ENCODE peak calls at places on chromosomes 1 and 21, in seven cellular contexts. L is AG10803; N is stimulated activated CD4-positive, alpha-beta T cell treated with anti-CD3 and anti-CD28 coated beads, Interleukin-15, amount 100 ng/mL, for 1 hour; S is KBM-7; A is GM19239; B is SK-N-MC; U is M059J. M is an unnamed sample.

GRCh38 chr1:111879086-111879485 is 110.4 kb downstream of the KCND3 start:
- DNase-seq in L (no peak), S (no peak), B (no peak), A (no peak), N (no peak), U (peak), M (no peak)

GRCh38 chr1:196590959-196591358 is 17.3 kb downstream of the KCNT2 start:
- DNase-seq in U (no peak), B (no peak), S (no peak), N (no peak), A (no peak), L (no peak), M (no peak)

GRCh38 chr1:211831558-211832323 is 1.2 kb upstream of the LPGAT1 start:
- DNase-seq in N (no peak), U (no peak), A (no peak), B (no peak), L (no peak), S (no peak), M (no peak)

GRCh38 chr1:203281033-203281432 is 24.3 kb upstream of the BTG2 start:
- DNase-seq in L (no peak), U (no peak), S (no peak), N (no peak), B (no peak), A (no peak), M (no peak)

GRCh38 chr1:157639800-157640199 is 41.9 kb upstream of the FCRL4 start:
- DNase-seq in B (no peak), L (no peak), A (no peak), N (no peak), S (no peak), U (no peak), M (no peak)

GRCh38 chr1:166960871-166961474 is 14.4 kb downstream of the ILDR2 start:
- DNase-seq in B (no peak), L (no peak), U (no peak), N (no peak), S (no peak), A (no peak), M (no peak)

GRCh38 chr1:183021405-183022201 is 1.6 kb upstream of the LAMC1 start:
- DNase-seq in L (no peak), S (no peak), N (no peak), B (no peak), A (no peak), U (no peak), M (no peak)

GRCh38 chr1:6490181-6491075 is 1.0 kb downstream of the PLEKHG5 start:
- DNase-seq in A (peak), L (peak), N (peak), U (peak), B (no peak), S (peak), M (peak)

GRCh38 chr1:90371106-90371813 is 345.8 kb downstream of the BARHL2 start:
- DNase-seq in U (peak), L (no peak), A (no peak), N (no peak), B (peak), S (no peak), M (no peak)

GRCh38 chr1:42456754-42457089 is 379 bp downstream of the PPCS start:
- DNase-seq in N (no peak), S (peak), A (peak), L (peak), U (peak), B (no peak), M (peak)

GRCh38 chr1:19644761-19645543 is 841 bp downstream of the NBL1 start:
- DNase-seq in U (peak), N (peak), S (peak), L (no peak), B (no peak), A (peak), M (peak)

GRCh38 chr1:44652445-44653106 is 21.7 kb downstream of the TMEM53 start:
- DNase-seq in B (peak), N (peak), L (peak), A (peak), S (peak), U (peak), M (peak)

GRCh38 chr1:206505702-206506375 is 1.5 kb upstream of the RASSF5 start:
- DNase-seq in N (no peak), S (no peak), U (peak), A (no peak), B (no peak), L (peak), M (no peak)

GRCh38 chr21:43884861-43885370 is 19.9 kb downstream of the AGPAT3 start:
- DNase-seq in N (no peak), A (no peak), U (no peak), S (no peak), B (no peak), L (no peak), M (no peak)

GRCh38 chr1:209850342-209850979 is 22.7 kb downstream of the UTP25 start:
- DNase-seq in A (peak), N (no peak), U (peak), B (peak), S (peak), L (peak), M (peak)